ENCODE peak calls at places on chromosomes 6 and 20, in ten cellular contexts. B, H, Q, V, S, K, X, R, G and Y are unnamed samples.

GRCh38 chr6:165847407-165848098 is 184.5 kb upstream of the PDE10A start:
- DNase-seq in B (no peak), H (no peak), Q (no peak), V (peak; percentile 49), S (no peak), K (no peak), X (no peak), R (no peak), G (no peak), Y (no peak)

GRCh38 chr20:24983896-24984295 is 8.7 kb downstream of the APMAP start:
- DNase-seq in B (no peak), H (no peak), Q (no peak), V (no peak), S (no peak), K (no peak), X (no peak), R (no peak), G (no peak), Y (no peak)

GRCh38 chr6:169843110-169843509 is 91.7 kb downstream of the ERMARD start:
- DNase-seq in B (no peak), H (no peak), Q (no peak), V (no peak), S (no peak), K (no peak), X (no peak), R (no peak), G (no peak), Y (no peak)

GRCh38 chr6:15926256-15926655 is 202.6 kb upstream of the MYLIP start:
- DNase-seq in B (no peak), H (no peak), Q (no peak), V (no peak), S (no peak), K (no peak), X (no peak), R (no peak), G (no peak), Y (no peak)

GRCh38 chr6:63640062-63640461 is 4.5 kb downstream of the PHF3 start:
- DNase-seq in B (no peak), H (no peak), Q (no peak), V (peak; percentile 73), S (no peak), K (no peak), X (no peak), R (peak; percentile 38), G (no peak), Y (no peak)

GRCh38 chr6:164039954-164040375 is 625.4 kb downstream of the QKI start:
- DNase-seq in B (peak; percentile 75), H (no peak), Q (no peak), V (no peak), S (peak; percentile 36), K (no peak), X (peak; percentile 46), R (no peak), G (peak; percentile 31), Y (no peak)

GRCh38 chr6:119978274-119978889 is 628.8 kb upstream of the MAN1A1 start:
- DNase-seq in B (no peak), H (no peak), Q (no peak), V (peak; percentile 6), S (no peak), K (no peak), X (no peak), R (no peak), G (no peak), Y (peak; percentile 10)

GRCh38 chr20:3846378-3846739 is 275 bp upstream of the MAVS start:
- DNase-seq in B (no peak), H (no peak), Q (no peak), V (no peak), S (no peak), K (no peak), X (peak; percentile 46), R (no peak), G (no peak), Y (no peak)

GRCh38 chr6:7107578-7108195 is at the start of gene RREB1:
- DNase-seq in B (peak; percentile 67), H (peak; percentile 24), Q (peak; percentile 38), V (peak; percentile 40), S (peak; percentile 57), K (peak; percentile 50), X (peak; percentile 77), R (no peak), G (peak; percentile 48), Y (no peak)